ENCODE peak calls at places on chromosome 18, in nine cellular contexts. One of them, this sample, is unnamed.

GRCh38 chr18:23142285-23142929 is 7.1 kb downstream of the CABLES1 start:
- DNase-seq in transverse colon: no peak
- DNase-seq in A549: no peak
- DNase-seq in CD4-positive, alpha-beta memory T cell: no peak
- DNase-seq in left ventricle myocardium inferior: no peak
- DNase-seq in PC-3: peak
- DNase-seq in neuronal stem cell: no peak
- DNase-seq in CD4-positive, CD25-positive, alpha-beta regulatory T cell: no peak
- DNase-seq in GM23338: no peak
- DNase-seq in this sample: no peak

GRCh38 chr18:22031581-22031980 is 137.8 kb upstream of the GATA6 start:
- DNase-seq in A549: no peak
- DNase-seq in PC-3: peak
- DNase-seq in neuronal stem cell: no peak
- DNase-seq in transverse colon: no peak
- DNase-seq in left ventricle myocardium inferior: no peak
- DNase-seq in CD4-positive, alpha-beta memory T cell: no peak
- DNase-seq in CD4-positive, CD25-positive, alpha-beta regulatory T cell: no peak
- DNase-seq in GM23338: no peak
- DNase-seq in this sample: no peak

GRCh38 chr18:72867721-72868665 is at the start of gene NETO1:
- DNase-seq in transverse colon: no peak
- DNase-seq in left ventricle myocardium inferior: no peak
- DNase-seq in A549: no peak
- DNase-seq in CD4-positive, CD25-positive, alpha-beta regulatory T cell: no peak
- DNase-seq in GM23338: peak
- DNase-seq in neuronal stem cell: peak
- DNase-seq in PC-3: peak
- DNase-seq in CD4-positive, alpha-beta memory T cell: no peak
- DNase-seq in this sample: no peak

GRCh38 chr18:9782073-9782857 is 74.2 kb downstream of the RAB31 start:
- DNase-seq in PC-3: peak
- DNase-seq in transverse colon: no peak
- DNase-seq in CD4-positive, CD25-positive, alpha-beta regulatory T cell: no peak
- DNase-seq in GM23338: no peak
- DNase-seq in neuronal stem cell: no peak
- DNase-seq in A549: peak
- DNase-seq in CD4-positive, alpha-beta memory T cell: no peak
- DNase-seq in left ventricle myocardium inferior: no peak
- DNase-seq in this sample: no peak

GRCh38 chr18:78681396-78681795 is 298.2 kb upstream of the SALL3 start:
- DNase-seq in PC-3: no peak
- DNase-seq in transverse colon: no peak
- DNase-seq in CD4-positive, alpha-beta memory T cell: no peak
- DNase-seq in neuronal stem cell: no peak
- DNase-seq in A549: no peak
- DNase-seq in GM23338: no peak
- DNase-seq in CD4-positive, CD25-positive, alpha-beta regulatory T cell: no peak
- DNase-seq in left ventricle myocardium inferior: no peak
- DNase-seq in this sample: no peak

GRCh38 chr18:50559750-50560680 is at the start of gene MAPK4:
- DNase-seq in PC-3: no peak
- DNase-seq in GM23338: peak
- DNase-seq in A549: no peak
- DNase-seq in CD4-positive, alpha-beta memory T cell: no peak
- DNase-seq in left ventricle myocardium inferior: peak
- DNase-seq in CD4-positive, CD25-positive, alpha-beta regulatory T cell: no peak
- DNase-seq in transverse colon: peak
- DNase-seq in neuronal stem cell: peak
- DNase-seq in this sample: no peak

GRCh38 chr18:47953471-47953931 is 23.0 kb upstream of the SMAD2 start:
- DNase-seq in transverse colon: peak
- DNase-seq in A549: no peak
- DNase-seq in CD4-positive, CD25-positive, alpha-beta regulatory T cell: no peak
- DNase-seq in GM23338: peak
- DNase-seq in left ventricle myocardium inferior: no peak
- DNase-seq in PC-3: peak
- DNase-seq in CD4-positive, alpha-beta memory T cell: no peak
- DNase-seq in neuronal stem cell: no peak
- DNase-seq in this sample: peak

GRCh38 chr18:22189431-22189830 is 20.0 kb downstream of the GATA6 start:
- DNase-seq in CD4-positive, CD25-positive, alpha-beta regulatory T cell: no peak
- DNase-seq in CD4-positive, alpha-beta memory T cell: no peak
- DNase-seq in left ventricle myocardium inferior: no peak
- DNase-seq in neuronal stem cell: no peak
- DNase-seq in GM23338: no peak
- DNase-seq in transverse colon: no peak
- DNase-seq in PC-3: no peak
- DNase-seq in A549: no peak
- DNase-seq in this sample: no peak

GRCh38 chr18:54647176-54647575 is 56.1 kb downstream of the DYNAP start:
- DNase-seq in CD4-positive, CD25-positive, alpha-beta regulatory T cell: no peak
- DNase-seq in left ventricle myocardium inferior: no peak
- DNase-seq in CD4-positive, alpha-beta memory T cell: no peak
- DNase-seq in neuronal stem cell: peak
- DNase-seq in PC-3: peak
- DNase-seq in A549: peak
- DNase-seq in GM23338: peak
- DNase-seq in transverse colon: peak
- DNase-seq in this sample: no peak

GRCh38 chr18:8841781-8842485 is 136.6 kb downstream of the MTCL1 start:
- DNase-seq in left ventricle myocardium inferior: no peak
- DNase-seq in neuronal stem cell: no peak
- DNase-seq in GM23338: no peak
- DNase-seq in CD4-positive, CD25-positive, alpha-beta regulatory T cell: no peak
- DNase-seq in A549: no peak
- DNase-seq in transverse colon: no peak
- DNase-seq in PC-3: peak
- DNase-seq in CD4-positive, alpha-beta memory T cell: no peak
- DNase-seq in this sample: no peak

GRCh38 chr18:46054956-46055831 is 16.9 kb downstream of the PSTPIP2 start:
- DNase-seq in neuronal stem cell: no peak
- DNase-seq in GM23338: no peak
- DNase-seq in CD4-positive, CD25-positive, alpha-beta regulatory T cell: no peak
- DNase-seq in PC-3: no peak
- DNase-seq in transverse colon: no peak
- DNase-seq in CD4-positive, alpha-beta memory T cell: no peak
- DNase-seq in left ventricle myocardium inferior: no peak
- DNase-seq in A549: no peak
- DNase-seq in this sample: no peak

GRCh38 chr18:49368876-49369440 is 91.5 kb downstream of the DYM start:
- DNase-seq in neuronal stem cell: no peak
- DNase-seq in GM23338: peak
- DNase-seq in PC-3: no peak
- DNase-seq in A549: no peak
- DNase-seq in CD4-positive, alpha-beta memory T cell: no peak
- DNase-seq in CD4-positive, CD25-positive, alpha-beta regulatory T cell: no peak
- DNase-seq in left ventricle myocardium inferior: no peak
- DNase-seq in transverse colon: no peak
- DNase-seq in this sample: no peak

GRCh38 chr18:10726198-10727068 is 200.6 kb downstream of the NAPG start:
- DNase-seq in transverse colon: no peak
- DNase-seq in CD4-positive, alpha-beta memory T cell: no peak
- DNase-seq in neuronal stem cell: no peak
- DNase-seq in CD4-positive, CD25-positive, alpha-beta regulatory T cell: no peak
- DNase-seq in GM23338: no peak
- DNase-seq in left ventricle myocardium inferior: no peak
- DNase-seq in A549: no peak
- DNase-seq in PC-3: no peak
- DNase-seq in this sample: no peak

GRCh38 chr18:54739476-54739875 is 88.8 kb upstream of the RAB27B start:
- DNase-seq in PC-3: no peak
- DNase-seq in GM23338: no peak
- DNase-seq in left ventricle myocardium inferior: no peak
- DNase-seq in A549: no peak
- DNase-seq in CD4-positive, CD25-positive, alpha-beta regulatory T cell: no peak
- DNase-seq in neuronal stem cell: no peak
- DNase-seq in CD4-positive, alpha-beta memory T cell: no peak
- DNase-seq in transverse colon: no peak
- DNase-seq in this sample: no peak

GRCh38 chr18:8081267-8081666 is 514.2 kb downstream of the PTPRM start:
- DNase-seq in CD4-positive, CD25-positive, alpha-beta regulatory T cell: no peak
- DNase-seq in PC-3: no peak
- DNase-seq in CD4-positive, alpha-beta memory T cell: no peak
- DNase-seq in neuronal stem cell: no peak
- DNase-seq in transverse colon: no peak
- DNase-seq in GM23338: no peak
- DNase-seq in A549: no peak
- DNase-seq in left ventricle myocardium inferior: no peak
- DNase-seq in this sample: no peak

GRCh38 chr18:72675394-72675793 is 131.3 kb upstream of the CBLN2 start:
- DNase-seq in neuronal stem cell: no peak
- DNase-seq in transverse colon: no peak
- DNase-seq in CD4-positive, alpha-beta memory T cell: no peak
- DNase-seq in GM23338: peak
- DNase-seq in CD4-positive, CD25-positive, alpha-beta regulatory T cell: no peak
- DNase-seq in PC-3: no peak
- DNase-seq in left ventricle myocardium inferior: no peak
- DNase-seq in A549: no peak
- DNase-seq in this sample: no peak

GRCh38 chr18:37425182-37425581 is 140.4 kb downstream of the CELF4 start:
- DNase-seq in PC-3: no peak
- DNase-seq in GM23338: no peak
- DNase-seq in left ventricle myocardium inferior: no peak
- DNase-seq in neuronal stem cell: no peak
- DNase-seq in CD4-positive, alpha-beta memory T cell: no peak
- DNase-seq in transverse colon: no peak
- DNase-seq in CD4-positive, CD25-positive, alpha-beta regulatory T cell: no peak
- DNase-seq in A549: no peak
- DNase-seq in this sample: no peak

GRCh38 chr18:47595816-47596501 is 334.5 kb downstream of the SMAD2 start:
- DNase-seq in neuronal stem cell: no peak
- DNase-seq in CD4-positive, CD25-positive, alpha-beta regulatory T cell: no peak
- DNase-seq in transverse colon: peak
- DNase-seq in CD4-positive, alpha-beta memory T cell: no peak
- DNase-seq in A549: peak
- DNase-seq in GM23338: peak
- DNase-seq in left ventricle myocardium inferior: no peak
- DNase-seq in PC-3: peak
- DNase-seq in this sample: no peak

GRCh38 chr18:42649636-42650035 is 465.8 kb downstream of the RIT2 start:
- DNase-seq in CD4-positive, CD25-positive, alpha-beta regulatory T cell: no peak
- DNase-seq in PC-3: no peak
- DNase-seq in CD4-positive, alpha-beta memory T cell: no peak
- DNase-seq in transverse colon: no peak
- DNase-seq in neuronal stem cell: no peak
- DNase-seq in A549: no peak
- DNase-seq in left ventricle myocardium inferior: no peak
- DNase-seq in GM23338: no peak
- DNase-seq in this sample: no peak

GRCh38 chr18:50151876-50152275 is 43.1 kb downstream of the MYO5B start:
- DNase-seq in PC-3: peak
- DNase-seq in GM23338: no peak
- DNase-seq in CD4-positive, CD25-positive, alpha-beta regulatory T cell: no peak
- DNase-seq in neuronal stem cell: no peak
- DNase-seq in transverse colon: no peak
- DNase-seq in A549: no peak
- DNase-seq in CD4-positive, alpha-beta memory T cell: no peak
- DNase-seq in left ventricle myocardium inferior: no peak
- DNase-seq in this sample: no peak

GRCh38 chr18:32773187-32773712 is 427 bp upstream of the KLHL14 start:
- DNase-seq in A549: no peak
- DNase-seq in CD4-positive, CD25-positive, alpha-beta regulatory T cell: no peak
- DNase-seq in PC-3: no peak
- DNase-seq in transverse colon: no peak
- DNase-seq in GM23338: no peak
- DNase-seq in neuronal stem cell: no peak
- DNase-seq in CD4-positive, alpha-beta memory T cell: no peak
- DNase-seq in left ventricle myocardium inferior: no peak
- DNase-seq in this sample: no peak
- H3K4me3 ChIP-seq in A549: no peak
- H3K4me3 ChIP-seq in CD4-positive, CD25-positive, alpha-beta regulatory T cell: no peak
- H3K4me3 ChIP-seq in PC-3: no peak
- H3K4me3 ChIP-seq in transverse colon: no peak
- H3K4me3 ChIP-seq in GM23338: peak
- H3K4me3 ChIP-seq in neuronal stem cell: peak
- H3K4me3 ChIP-seq in CD4-positive, alpha-beta memory T cell: no peak
- H3K4me3 ChIP-seq in left ventricle myocardium inferior: no peak
- H3K4me3 ChIP-seq in this sample: no peak

GRCh38 chr18:74289946-74290478 is 1.8 kb downstream of the CYB5A start:
- DNase-seq in left ventricle myocardium inferior: no peak
- DNase-seq in PC-3: peak
- DNase-seq in CD4-positive, alpha-beta memory T cell: no peak
- DNase-seq in GM23338: no peak
- DNase-seq in A549: no peak
- DNase-seq in transverse colon: no peak
- DNase-seq in neuronal stem cell: no peak
- DNase-seq in CD4-positive, CD25-positive, alpha-beta regulatory T cell: no peak
- DNase-seq in this sample: no peak
- H3K27ac ChIP-seq in left ventricle myocardium inferior: peak
- H3K27ac ChIP-seq in PC-3: peak
- H3K27ac ChIP-seq in CD4-positive, alpha-beta memory T cell: no peak
- H3K27ac ChIP-seq in GM23338: no peak
- H3K27ac ChIP-seq in A549: peak
- H3K27ac ChIP-seq in transverse colon: peak
- H3K27ac ChIP-seq in neuronal stem cell: no peak
- H3K27ac ChIP-seq in CD4-positive, CD25-positive, alpha-beta regulatory T cell: no peak
- H3K27ac ChIP-seq in this sample: no peak

DNA sequence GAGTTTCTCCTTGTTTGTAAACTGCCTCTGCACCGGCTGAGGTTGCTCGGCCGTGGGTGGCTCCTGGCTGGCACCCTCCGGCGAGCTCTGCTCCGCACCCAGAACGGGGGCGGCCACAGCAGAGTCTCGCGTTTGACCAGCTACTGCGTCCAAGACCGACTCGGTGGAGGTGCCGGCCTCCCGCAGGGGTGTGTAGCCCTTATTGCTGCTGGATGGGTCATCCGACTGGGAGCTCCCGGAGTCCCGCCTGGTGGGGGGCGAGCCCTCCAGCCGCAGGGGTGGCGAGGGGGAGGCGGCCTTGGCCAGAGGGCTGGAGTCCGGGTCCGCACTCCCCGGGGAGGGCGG is 5.1 kb downstream of the TMEM200C start:
- DNase-seq in CD4-positive, CD25-positive, alpha-beta regulatory T cell: no peak
- DNase-seq in A549: no peak
- DNase-seq in PC-3: peak
- DNase-seq in transverse colon: no peak
- DNase-seq in CD4-positive, alpha-beta memory T cell: no peak
- DNase-seq in left ventricle myocardium inferior: no peak
- DNase-seq in neuronal stem cell: no peak
- DNase-seq in GM23338: peak
- DNase-seq in this sample: no peak
- H3K4me3 ChIP-seq in CD4-positive, CD25-positive, alpha-beta regulatory T cell: no peak
- H3K4me3 ChIP-seq in A549: peak
- H3K4me3 ChIP-seq in PC-3: peak
- H3K4me3 ChIP-seq in transverse colon: peak
- H3K4me3 ChIP-seq in CD4-positive, alpha-beta memory T cell: no peak
- H3K4me3 ChIP-seq in left ventricle myocardium inferior: peak
- H3K4me3 ChIP-seq in neuronal stem cell: no peak
- H3K4me3 ChIP-seq in GM23338: peak
- H3K4me3 ChIP-seq in this sample: no peak

DNA sequence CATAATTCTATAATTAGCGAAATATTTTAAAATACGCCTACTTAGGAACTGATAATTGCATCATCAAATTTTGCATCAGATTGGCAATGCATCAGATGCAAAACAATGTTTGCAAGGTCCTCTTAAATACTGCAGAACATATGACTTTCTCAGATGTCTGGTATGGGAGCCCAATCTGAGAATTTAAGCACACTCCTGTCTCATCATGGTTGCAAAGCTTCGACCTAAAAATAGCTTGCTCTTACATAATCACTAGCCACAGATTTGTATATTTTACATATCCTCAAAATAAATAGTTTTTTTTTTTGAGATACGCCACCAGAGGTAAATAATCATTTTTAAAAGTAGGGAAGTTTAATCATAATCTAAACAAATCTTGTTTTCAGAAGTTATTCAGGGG is 123.2 kb downstream of the CABYR start:
- DNase-seq in transverse colon: no peak
- DNase-seq in left ventricle myocardium inferior: no peak
- DNase-seq in CD4-positive, CD25-positive, alpha-beta regulatory T cell: no peak
- DNase-seq in CD4-positive, alpha-beta memory T cell: no peak
- DNase-seq in A549: no peak
- DNase-seq in GM23338: no peak
- DNase-seq in neuronal stem cell: no peak
- DNase-seq in PC-3: no peak
- DNase-seq in this sample: no peak
- H3K27ac ChIP-seq in transverse colon: peak
- H3K27ac ChIP-seq in left ventricle myocardium inferior: peak
- H3K27ac ChIP-seq in CD4-positive, CD25-positive, alpha-beta regulatory T cell: no peak
- H3K27ac ChIP-seq in CD4-positive, alpha-beta memory T cell: no peak
- H3K27ac ChIP-seq in A549: no peak
- H3K27ac ChIP-seq in GM23338: no peak
- H3K27ac ChIP-seq in neuronal stem cell: no peak
- H3K27ac ChIP-seq in PC-3: no peak
- H3K27ac ChIP-seq in this sample: no peak